ENCODE peak calls at places on chromosomes 5 and 9, in five cellular contexts. R is IMR-90, U is A549, Q is GM12878, T is SK-N-SH. S is an unnamed sample.

GRCh38 chr5:133867851-133868545 is 100.4 kb downstream of the C5orf15 start:
- DNase-seq in R (no peak), Q (no peak), T (no peak), U (no peak), S (no peak)

GRCh38 chr5:83864652-83865051 is 144.0 kb upstream of the HAPLN1 start:
- DNase-seq in Q (no peak), T (no peak), R (no peak), U (no peak), S (no peak)

GRCh38 chr5:96037128-96037527 is 75.5 kb upstream of the ELL2 start:
- DNase-seq in Q (no peak), T (no peak), U (peak; percentile 49), R (peak; percentile 59), S (no peak)

GRCh38 chr9:136081826-136082495 is 13.1 kb downstream of the NACC2 start:
- DNase-seq in T (peak; percentile 24), R (no peak), Q (no peak), U (no peak), S (no peak)

GRCh38 chr5:10424124-10424731 is 17.5 kb upstream of the ROPN1L start:
- DNase-seq in Q (no peak), R (peak; percentile 44), T (peak; percentile 43), U (peak; percentile 59), S (no peak)

GRCh38 chr5:11234501-11234911 is 473.5 kb upstream of the DAP start:
- DNase-seq in U (no peak), R (no peak), T (no peak), Q (no peak), S (no peak)

GRCh38 chr5:160089549-160089948 is 29.7 kb downstream of the PWWP2A start:
- DNase-seq in Q (no peak), U (no peak), R (no peak), T (no peak), S (no peak)

GRCh38 chr5:89556215-89557009 is 673.4 kb upstream of the MEF2C start:
- DNase-seq in R (peak; percentile 83), Q (no peak), U (peak; percentile 33), T (no peak), S (no peak)

GRCh38 chr5:661891-662750 is 31.0 kb downstream of the TPPP start:
- DNase-seq in Q (no peak), T (no peak), R (no peak), U (no peak), S (no peak)

GRCh38 chr9:135989722-135990467 is 28.7 kb upstream of the UBAC1 start:
- DNase-seq in Q (no peak), R (no peak), U (no peak), T (no peak), S (no peak)

GRCh38 chr9:113173341-113173740 is 22.5 kb downstream of the SLC31A2 start:
- DNase-seq in R (no peak), T (no peak), U (no peak), Q (no peak), S (no peak)

GRCh38 chr9:129717991-129718390 is 34.9 kb downstream of the PTGES start:
- DNase-seq in R (no peak), T (no peak), Q (no peak), U (no peak), S (no peak)

GRCh38 chr9:135611875-135612209 is 27.5 kb downstream of the GLT6D1 start:
- DNase-seq in Q (no peak), R (no peak), T (no peak), U (no peak), S (no peak)

GRCh38 chr5:95669540-95669939 is 13.3 kb downstream of the SPATA9 start:
- DNase-seq in T (no peak), R (peak; percentile 99), U (no peak), Q (no peak), S (no peak)

GRCh38 chr5:128826290-128826689 is 139.0 kb upstream of the SLC27A6 start:
- DNase-seq in R (no peak), T (no peak), U (no peak), Q (no peak), S (no peak)

GRCh38 chr5:179127136-179128040 is 67.2 kb downstream of the ZNF354C start:
- DNase-seq in T (no peak), Q (no peak), R (no peak), U (no peak), S (no peak)

GRCh38 chr9:129884220-129885017 is 49.2 kb downstream of the USP20 start:
- DNase-seq in Q (peak; percentile 83), T (peak; percentile 93), U (peak; percentile 83), R (peak; percentile 71), S (peak; percentile 95)

GRCh38 chr9:120394058-120394669 is 185.8 kb downstream of the CDK5RAP2 start:
- DNase-seq in T (no peak), R (peak; percentile 96), Q (no peak), U (no peak), S (no peak)

GRCh38 chr5:90055831-90056328 is 353.7 kb downstream of the CETN3 start:
- DNase-seq in U (peak; percentile 5), T (no peak), R (peak; percentile 21), Q (no peak), S (no peak)

GRCh38 chr9:130189840-130190239 is 17.6 kb downstream of the NCS1 start:
- DNase-seq in Q (no peak), R (peak; percentile 86), U (no peak), T (no peak), S (no peak)

GRCh38 chr5:98564836-98565235 is 208.6 kb upstream of the RGMB start:
- DNase-seq in U (no peak), Q (no peak), T (no peak), R (peak; percentile 34), S (no peak)

GRCh38 chr5:173633304-173633703 is 16.9 kb upstream of the BOD1 start:
- DNase-seq in Q (no peak), T (no peak), U (no peak), R (no peak), S (no peak)

GRCh38 chr9:82894961-82895902 is 167.7 kb downstream of the RASEF start:
- DNase-seq in T (peak; percentile 41), R (no peak), U (no peak), Q (no peak), S (no peak)

GRCh38 chr9:137679249-137679648 is 60.4 kb downstream of the EHMT1 start:
- DNase-seq in U (no peak), T (no peak), Q (peak; percentile 56), R (no peak), S (no peak)

GRCh38 chr5:174523311-174524159 is 200.8 kb upstream of the MSX2 start:
- DNase-seq in R (no peak), U (peak; percentile 18), Q (no peak), T (no peak), S (no peak)

GRCh38 chr5:177310332-177310731 is 1.4 kb downstream of the MXD3 start:
- DNase-seq in R (no peak), Q (no peak), U (no peak), T (no peak), S (no peak)

GRCh38 chr5:83471405-83472212 is at the start of gene VCAN:
- DNase-seq in Q (no peak), U (peak; percentile 47), R (peak; percentile 82), T (peak; percentile 59), S (no peak)

GRCh38 chr5:75648712-75649111 is 37.5 kb downstream of the ANKDD1B start:
- DNase-seq in T (no peak), R (no peak), U (no peak), Q (peak; percentile 36), S (peak; percentile 22)

GRCh38 chr9:34675048-34675714 is 12.7 kb upstream of the CCL27 start:
- DNase-seq in U (peak; percentile 79), R (peak; percentile 59), T (peak; percentile 84), Q (no peak), S (peak; percentile 74)

GRCh38 chr5:154793599-154794524 is 38.7 kb downstream of the LARP1 start:
- DNase-seq in U (no peak), Q (no peak), R (peak; percentile 77), T (no peak), S (no peak)
- TF ChIP-seq RCOR1 in U (no peak), Q (no peak), R (no peak), T (no peak), S (no peak)

GRCh38 chr5:30039379-30039778 is 1154.1 kb upstream of the CDH6 start:
- DNase-seq in T (no peak), R (no peak), Q (no peak), U (no peak), S (no peak)
- TF ChIP-seq RCOR1 in T (no peak), R (no peak), Q (no peak), U (no peak), S (no peak)

GRCh38 chr5:140563554-140563953 is 844 bp downstream of the APBB3 start:
- DNase-seq in U (no peak), R (no peak), Q (no peak), T (peak; percentile 37), S (no peak)
- TF ChIP-seq RCOR1 in U (no peak), R (no peak), Q (no peak), T (no peak), S (no peak)

DNA sequence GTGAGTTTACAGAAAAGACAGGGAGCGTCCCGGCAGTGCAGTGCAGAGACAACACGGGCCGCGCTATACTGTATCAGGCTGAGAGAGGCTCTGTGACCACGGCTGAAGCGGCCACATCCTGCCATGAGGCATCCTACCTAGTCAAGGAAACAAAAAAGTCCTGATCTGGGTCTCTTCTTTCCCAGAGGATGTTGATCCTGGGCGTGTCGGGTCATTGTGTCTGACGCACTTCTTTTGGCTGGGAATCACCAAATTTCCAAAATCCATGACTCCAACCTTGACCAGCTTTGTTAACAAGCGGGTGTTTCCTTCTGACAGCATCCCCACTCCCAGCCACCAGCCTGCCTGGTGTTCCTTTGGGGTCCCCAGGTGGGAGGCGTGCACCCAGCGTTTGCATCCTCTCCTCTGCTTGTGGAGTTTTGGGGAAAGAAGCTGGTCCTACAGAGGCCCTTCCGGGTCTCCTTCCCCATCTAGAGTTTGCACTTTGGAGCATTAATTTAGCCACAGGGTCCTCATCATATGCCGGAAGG is 91.4 kb upstream of the RAI14 start:
- DNase-seq in Q (no peak), U (no peak), R (no peak), T (no peak), S (no peak)
- TF ChIP-seq RCOR1 in Q (no peak), U (no peak), R (no peak), T (no peak), S (no peak)

GRCh38 chr5:141605523-141606277 is 13.1 kb downstream of the DIAPH1 start:
- DNase-seq in U (no peak), R (no peak), T (no peak), Q (peak; percentile 87), S (peak; percentile 17)
- TF ChIP-seq RCOR1 in U (no peak), R (no peak), T (no peak), Q (no peak), S (peak; percentile 87)

S was measured in K562.